ENCODE peak calls at places on chromosomes 12 and 14, in seven cellular contexts. One of them, this sample, is unnamed.

GRCh38 chr12:16605666-16606116 is 271 bp downstream of the LMO3 start:
- DNase-seq in HepG2: peak
- DNase-seq in NT2/D1: no peak
- DNase-seq in H1: no peak
- DNase-seq in HCT116: no peak
- DNase-seq in GM12878: no peak
- DNase-seq in SK-N-SH: peak
- DNase-seq in this sample: no peak

GRCh38 chr12:49055978-49056754 is 4.4 kb downstream of the KMT2D start:
- DNase-seq in H1: no peak
- DNase-seq in GM12878: peak
- DNase-seq in NT2/D1: peak
- DNase-seq in HepG2: peak
- DNase-seq in HCT116: peak
- DNase-seq in SK-N-SH: peak
- DNase-seq in this sample: peak

GRCh38 chr12:120283318-120283717 is 8.4 kb downstream of the RNU4-2 start:
- DNase-seq in H1: no peak
- DNase-seq in HCT116: no peak
- DNase-seq in HepG2: no peak
- DNase-seq in NT2/D1: peak
- DNase-seq in SK-N-SH: no peak
- DNase-seq in GM12878: no peak
- DNase-seq in this sample: no peak

GRCh38 chr12:102167821-102168605 is 29.6 kb downstream of the PMCH start:
- DNase-seq in NT2/D1: no peak
- DNase-seq in SK-N-SH: no peak
- DNase-seq in HCT116: no peak
- DNase-seq in H1: no peak
- DNase-seq in HepG2: no peak
- DNase-seq in GM12878: peak
- DNase-seq in this sample: no peak

GRCh38 chr12:92224685-92225331 is 79.2 kb upstream of the BTG1 start:
- DNase-seq in HCT116: no peak
- DNase-seq in NT2/D1: peak
- DNase-seq in GM12878: no peak
- DNase-seq in SK-N-SH: peak
- DNase-seq in H1: no peak
- DNase-seq in HepG2: no peak
- DNase-seq in this sample: peak

GRCh38 chr12:121120323-121120722 is 12.4 kb upstream of the P2RX7 start:
- DNase-seq in H1: no peak
- DNase-seq in GM12878: no peak
- DNase-seq in SK-N-SH: no peak
- DNase-seq in NT2/D1: no peak
- DNase-seq in HepG2: no peak
- DNase-seq in HCT116: no peak
- DNase-seq in this sample: no peak

GRCh38 chr14:77988096-77988870 is 181.9 kb upstream of the NRXN3 start:
- DNase-seq in HepG2: no peak
- DNase-seq in SK-N-SH: no peak
- DNase-seq in H1: no peak
- DNase-seq in NT2/D1: no peak
- DNase-seq in GM12878: no peak
- DNase-seq in HCT116: no peak
- DNase-seq in this sample: no peak

GRCh38 chr12:29725587-29726320 is 58.0 kb downstream of the TMTC1 start:
- DNase-seq in NT2/D1: no peak
- DNase-seq in SK-N-SH: peak
- DNase-seq in GM12878: peak
- DNase-seq in HCT116: no peak
- DNase-seq in HepG2: no peak
- DNase-seq in H1: no peak
- DNase-seq in this sample: no peak

GRCh38 chr14:87934185-87934584 is 58.8 kb downstream of the GALC start:
- DNase-seq in HCT116: no peak
- DNase-seq in SK-N-SH: no peak
- DNase-seq in NT2/D1: no peak
- DNase-seq in GM12878: no peak
- DNase-seq in HepG2: no peak
- DNase-seq in H1: no peak
- DNase-seq in this sample: no peak

GRCh38 chr12:106109168-106109910 is 29.4 kb downstream of the NUAK1 start:
- DNase-seq in SK-N-SH: no peak
- DNase-seq in H1: no peak
- DNase-seq in GM12878: no peak
- DNase-seq in HCT116: no peak
- DNase-seq in NT2/D1: no peak
- DNase-seq in HepG2: no peak
- DNase-seq in this sample: no peak

GRCh38 chr14:22978487-22978837 is 3.9 kb downstream of the AJUBA start:
- DNase-seq in HCT116: no peak
- DNase-seq in SK-N-SH: no peak
- DNase-seq in NT2/D1: no peak
- DNase-seq in HepG2: no peak
- DNase-seq in GM12878: no peak
- DNase-seq in H1: no peak
- DNase-seq in this sample: no peak

GRCh38 chr12:130526813-130527212 is 189.1 kb downstream of the PIWIL1 start:
- DNase-seq in HepG2: peak
- DNase-seq in GM12878: no peak
- DNase-seq in SK-N-SH: no peak
- DNase-seq in H1: peak
- DNase-seq in HCT116: no peak
- DNase-seq in NT2/D1: peak
- DNase-seq in this sample: peak

GRCh38 chr14:31137214-31137889 is 70.2 kb downstream of the HECTD1 start:
- DNase-seq in HepG2: no peak
- DNase-seq in HCT116: peak
- DNase-seq in GM12878: no peak
- DNase-seq in SK-N-SH: no peak
- DNase-seq in H1: no peak
- DNase-seq in NT2/D1: no peak
- DNase-seq in this sample: no peak

DNA sequence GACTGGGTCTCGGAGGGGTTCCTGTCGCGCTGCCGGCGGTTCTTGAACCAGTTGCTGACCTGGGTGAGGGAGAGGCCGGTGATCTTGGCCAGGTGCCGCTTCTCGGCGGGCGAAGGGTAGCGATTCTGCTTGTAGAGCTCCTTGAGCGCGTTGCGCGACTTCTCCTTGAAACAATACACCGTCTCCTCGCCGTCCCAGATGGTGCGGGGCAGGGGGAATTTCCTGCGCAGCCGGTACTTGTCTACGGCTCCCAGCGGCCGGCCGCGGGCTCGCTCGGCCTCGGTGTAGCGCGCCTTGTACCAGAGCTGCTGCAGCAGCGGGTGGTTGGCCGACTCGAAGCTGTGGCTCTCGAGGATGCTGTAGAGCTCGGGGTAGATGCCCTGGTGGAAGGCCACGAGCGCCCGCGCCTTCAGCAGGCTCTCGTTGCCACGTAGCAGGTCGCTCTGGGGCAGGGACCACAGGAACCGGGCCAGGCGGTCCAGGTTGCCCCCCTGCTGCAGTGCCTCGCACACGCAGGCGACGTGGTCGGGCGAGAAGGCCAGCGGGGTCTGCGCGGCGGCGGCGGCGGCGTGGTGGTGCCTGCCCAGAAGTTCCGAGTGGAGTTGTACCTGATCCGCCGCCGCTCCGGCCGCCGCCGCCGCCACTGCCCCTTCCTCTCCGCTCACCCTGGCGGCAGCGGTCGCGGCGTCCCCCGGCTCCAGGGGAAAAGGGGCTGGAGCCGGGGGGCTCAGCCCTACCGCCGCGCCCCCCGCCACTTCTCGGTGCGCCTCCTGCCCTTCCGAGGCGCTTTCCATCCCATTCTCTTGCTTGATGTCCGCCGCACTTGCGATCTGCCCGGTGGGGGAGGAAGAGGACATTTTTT is 702 bp downstream of the SIX4 start:
- DNase-seq in GM12878: no peak
- DNase-seq in HepG2: no peak
- DNase-seq in NT2/D1: no peak
- DNase-seq in SK-N-SH: peak
- DNase-seq in HCT116: no peak
- DNase-seq in H1: no peak
- DNase-seq in this sample: peak
- TF ChIP-seq YY1 in GM12878: no peak
- TF ChIP-seq YY1 in HepG2: no peak
- TF ChIP-seq YY1 in NT2/D1: no peak
- TF ChIP-seq YY1 in SK-N-SH: no peak
- TF ChIP-seq YY1 in HCT116: no peak
- TF ChIP-seq YY1 in H1: no peak
- TF ChIP-seq YY1 in this sample: no peak

DNA sequence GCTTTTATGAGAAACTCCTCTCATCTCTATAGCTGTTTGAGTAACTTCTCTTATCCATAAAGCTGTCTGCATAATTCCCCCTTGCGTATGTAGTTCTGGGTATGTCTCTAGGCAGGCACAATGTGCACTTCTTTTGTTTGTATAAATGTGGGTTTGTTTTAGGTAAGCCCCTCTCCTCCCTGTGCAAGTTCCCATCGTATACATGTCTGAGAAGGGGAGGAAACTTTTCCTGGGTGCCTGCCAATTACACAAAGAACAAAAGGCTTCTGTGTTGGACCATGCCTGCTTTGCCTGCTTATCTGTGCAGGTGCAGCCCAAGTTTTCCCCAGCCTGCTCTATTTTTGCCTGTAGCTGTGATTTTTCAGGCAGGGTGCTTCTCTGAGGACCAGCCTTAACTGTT is 96.7 kb downstream of the CCER1 start:
- DNase-seq in NT2/D1: no peak
- DNase-seq in HCT116: no peak
- DNase-seq in SK-N-SH: no peak
- DNase-seq in HepG2: peak
- DNase-seq in GM12878: no peak
- DNase-seq in H1: no peak
- DNase-seq in this sample: no peak
- TF ChIP-seq YY1 in NT2/D1: no peak
- TF ChIP-seq YY1 in HCT116: no peak
- TF ChIP-seq YY1 in SK-N-SH: no peak
- TF ChIP-seq YY1 in HepG2: no peak
- TF ChIP-seq YY1 in GM12878: no peak
- TF ChIP-seq YY1 in H1: no peak
- TF ChIP-seq YY1 in this sample: no peak

GRCh38 chr12:25792031-25792430 is 166.5 kb upstream of the RASSF8 start:
- DNase-seq in H1: no peak
- DNase-seq in SK-N-SH: no peak
- DNase-seq in GM12878: no peak
- DNase-seq in HepG2: no peak
- DNase-seq in NT2/D1: no peak
- DNase-seq in HCT116: no peak
- DNase-seq in this sample: no peak
- TF ChIP-seq YY1 in H1: no peak
- TF ChIP-seq YY1 in SK-N-SH: no peak
- TF ChIP-seq YY1 in GM12878: no peak
- TF ChIP-seq YY1 in HepG2: no peak
- TF ChIP-seq YY1 in NT2/D1: no peak
- TF ChIP-seq YY1 in HCT116: no peak
- TF ChIP-seq YY1 in this sample: no peak

GRCh38 chr14:104968153-104968527 is 10.0 kb downstream of the AHNAK2 start:
- DNase-seq in GM12878: no peak
- DNase-seq in SK-N-SH: peak
- DNase-seq in HCT116: no peak
- DNase-seq in NT2/D1: no peak
- DNase-seq in HepG2: no peak
- DNase-seq in H1: no peak
- DNase-seq in this sample: peak
- TF ChIP-seq YY1 in GM12878: no peak
- TF ChIP-seq YY1 in SK-N-SH: no peak
- TF ChIP-seq YY1 in HCT116: no peak
- TF ChIP-seq YY1 in NT2/D1: no peak
- TF ChIP-seq YY1 in HepG2: no peak
- TF ChIP-seq YY1 in H1: no peak
- TF ChIP-seq YY1 in this sample: no peak

GRCh38 chr12:65355461-65355860 is 77.0 kb downstream of the MSRB3 start:
- DNase-seq in HCT116: no peak
- DNase-seq in GM12878: no peak
- DNase-seq in NT2/D1: no peak
- DNase-seq in SK-N-SH: no peak
- DNase-seq in HepG2: no peak
- DNase-seq in H1: no peak
- DNase-seq in this sample: no peak
- TF ChIP-seq YY1 in HCT116: no peak
- TF ChIP-seq YY1 in GM12878: no peak
- TF ChIP-seq YY1 in NT2/D1: no peak
- TF ChIP-seq YY1 in SK-N-SH: no peak
- TF ChIP-seq YY1 in HepG2: no peak
- TF ChIP-seq YY1 in H1: no peak
- TF ChIP-seq YY1 in this sample: no peak

GRCh38 chr12:6336859-6337744 is 4.8 kb downstream of the TNFRSF1A start:
- DNase-seq in SK-N-SH: no peak
- DNase-seq in HepG2: no peak
- DNase-seq in H1: no peak
- DNase-seq in GM12878: no peak
- DNase-seq in NT2/D1: no peak
- DNase-seq in HCT116: no peak
- DNase-seq in this sample: peak

GRCh38 chr12:6334359-6334758 is 7.5 kb downstream of the TNFRSF1A start:
- DNase-seq in SK-N-SH: no peak
- DNase-seq in GM12878: no peak
- DNase-seq in HCT116: no peak
- DNase-seq in H1: no peak
- DNase-seq in NT2/D1: no peak
- DNase-seq in HepG2: no peak
- DNase-seq in this sample: no peak

GRCh38 chr12:6336079-6336858 is 5.6 kb downstream of the TNFRSF1A start:
- DNase-seq in SK-N-SH: peak
- DNase-seq in HCT116: peak
- DNase-seq in HepG2: peak
- DNase-seq in H1: peak
- DNase-seq in GM12878: no peak
- DNase-seq in NT2/D1: peak
- DNase-seq in this sample: peak

GRCh38 chr12:6334940-6335450 is 6.9 kb downstream of the TNFRSF1A start:
- DNase-seq in SK-N-SH: no peak
- DNase-seq in H1: no peak
- DNase-seq in GM12878: no peak
- DNase-seq in NT2/D1: no peak
- DNase-seq in HCT116: no peak
- DNase-seq in HepG2: no peak
- DNase-seq in this sample: no peak

GRCh38 chr12:6335451-6336078 is 6.3 kb downstream of the TNFRSF1A start:
- DNase-seq in NT2/D1: no peak
- DNase-seq in H1: no peak
- DNase-seq in GM12878: peak
- DNase-seq in HCT116: no peak
- DNase-seq in SK-N-SH: peak
- DNase-seq in HepG2: peak
- DNase-seq in this sample: peak
- TF ChIP-seq YY1 in NT2/D1: no peak
- TF ChIP-seq YY1 in H1: no peak
- TF ChIP-seq YY1 in GM12878: peak
- TF ChIP-seq YY1 in HCT116: no peak
- TF ChIP-seq YY1 in SK-N-SH: no peak
- TF ChIP-seq YY1 in HepG2: peak
- TF ChIP-seq YY1 in this sample: peak

GRCh38 chr12:76250256-76250655 is 98.0 kb downstream of the BBS10 start:
- DNase-seq in H1: no peak
- DNase-seq in NT2/D1: no peak
- DNase-seq in GM12878: no peak
- DNase-seq in HepG2: no peak
- DNase-seq in HCT116: no peak
- DNase-seq in SK-N-SH: no peak
- DNase-seq in this sample: no peak
- TF ChIP-seq YY1 in H1: no peak
- TF ChIP-seq YY1 in NT2/D1: no peak
- TF ChIP-seq YY1 in GM12878: no peak
- TF ChIP-seq YY1 in HepG2: no peak
- TF ChIP-seq YY1 in HCT116: no peak
- TF ChIP-seq YY1 in SK-N-SH: no peak
- TF ChIP-seq YY1 in this sample: no peak

GRCh38 chr12:111089616-111090015 is 169.2 kb upstream of the MYL2 start:
- DNase-seq in HepG2: no peak
- DNase-seq in H1: no peak
- DNase-seq in SK-N-SH: no peak
- DNase-seq in GM12878: no peak
- DNase-seq in NT2/D1: no peak
- DNase-seq in HCT116: no peak
- DNase-seq in this sample: no peak
- TF ChIP-seq YY1 in HepG2: no peak
- TF ChIP-seq YY1 in H1: no peak
- TF ChIP-seq YY1 in SK-N-SH: no peak
- TF ChIP-seq YY1 in GM12878: no peak
- TF ChIP-seq YY1 in NT2/D1: no peak
- TF ChIP-seq YY1 in HCT116: no peak
- TF ChIP-seq YY1 in this sample: no peak

This sample was measured in K562.